ENCODE peak calls at places on chromosomes 12 and 14, in eight cellular contexts. Y, L, Q, R, O, I, X and S are unnamed samples. For H3K36me3 and H3K4me1, the result is how much of the 10 kb centered on the place peaks cover.

GRCh38 chr12:91419809-91420208 is 237.2 kb upstream of the DCN start:
- DNase-seq in Y (no peak), L (no peak), Q (no peak), R (no peak), O (no peak), I (peak), X (no peak), S (no peak)

GRCh38 chr14:75418779-75419768 is 8.7 kb upstream of the JDP2 start:
- DNase-seq in Y (no peak), L (no peak), Q (no peak), R (no peak), O (peak), I (no peak), X (peak), S (peak)

GRCh38 chr12:110355080-110355479 is 48.4 kb downstream of the ANAPC7 start:
- DNase-seq in Y (peak), L (peak), Q (no peak), R (peak), O (peak), I (peak), X (peak), S (peak)

GRCh38 chr12:47400251-47400650 is 305.6 kb downstream of the RPAP3 start:
- DNase-seq in Y (no peak), L (peak), Q (no peak), R (no peak), O (no peak), I (peak), X (no peak), S (no peak)

GRCh38 chr12:6469609-6470374 is 685 bp downstream of the VAMP1 start:
- DNase-seq in Y (no peak), L (no peak), Q (no peak), R (peak), O (peak), I (no peak), X (no peak), S (no peak)

GRCh38 chr14:55245657-55246268 is 25.5 kb upstream of the FBXO34 start:
- DNase-seq in Y (no peak), L (no peak), Q (peak), R (peak), O (peak), I (peak), X (no peak), S (peak)

GRCh38 chr14:23610815-23611289 is 25.3 kb upstream of the DHRS2 start:
- DNase-seq in Y (no peak), L (no peak), Q (no peak), R (no peak), O (no peak), I (no peak), X (no peak), S (peak)

GRCh38 chr12:116629451-116629850 is 70.3 kb downstream of the MAP1LC3B2 start:
- DNase-seq in Y (no peak), L (no peak), Q (no peak), R (no peak), O (no peak), I (no peak), X (no peak), S (no peak)

GRCh38 chr14:32397871-32398640 is 69.0 kb downstream of the AKAP6 start:
- DNase-seq in Y (peak), L (peak), Q (peak), R (no peak), O (no peak), I (peak), X (no peak), S (no peak)

GRCh38 chr12:116287850-116288301 is 10.4 kb upstream of the MED13L start:
- DNase-seq in Y (no peak), L (no peak), Q (no peak), R (no peak), O (no peak), I (no peak), X (no peak), S (no peak)

GRCh38 chr14:34750670-34751069 is 36.3 kb upstream of the CFL2 start:
- DNase-seq in Y (peak), L (peak), Q (peak), R (no peak), O (no peak), I (peak), X (no peak), S (no peak)

GRCh38 chr12:28555729-28556128 is 365.5 kb downstream of the CCDC91 start:
- DNase-seq in Y (no peak), L (no peak), Q (no peak), R (no peak), O (no peak), I (no peak), X (no peak), S (no peak)

GRCh38 chr14:34052658-34053014 is 101.8 kb upstream of the EGLN3 start:
- DNase-seq in Y (peak), L (peak), Q (no peak), R (no peak), O (no peak), I (peak), X (peak), S (no peak)

GRCh38 chr12:18690653-18691052 is 47.2 kb downstream of the PLCZ1 start:
- DNase-seq in Y (peak), L (peak), Q (no peak), R (no peak), O (no peak), I (peak), X (no peak), S (no peak)

GRCh38 chr12:108482717-108483212 is 32.3 kb upstream of the FICD start:
- DNase-seq in Y (peak), L (peak), Q (no peak), R (no peak), O (no peak), I (peak), X (peak), S (no peak)

GRCh38 chr12:119006749-119007148 is 25.4 kb downstream of the SRRM4 start:
- DNase-seq in Y (no peak), L (no peak), Q (no peak), R (no peak), O (peak), I (no peak), X (peak), S (no peak)

GRCh38 chr12:117907108-117907689 is 61.6 kb downstream of the KSR2 start:
- DNase-seq in Y (no peak), L (no peak), Q (no peak), R (no peak), O (no peak), I (no peak), X (no peak), S (peak)

GRCh38 chr12:75587340-75588106 is 76.1 kb upstream of the KRR1 start:
- DNase-seq in Y (no peak), L (peak), Q (no peak), R (no peak), O (no peak), I (peak), X (no peak), S (no peak)

GRCh38 chr14:61477845-61478438 is 156.6 kb downstream of the PRKCH start:
- DNase-seq in Y (no peak), L (no peak), Q (peak), R (no peak), O (no peak), I (peak), X (no peak), S (peak)

GRCh38 chr14:75254381-75254821 is 24.2 kb upstream of the FOS start:
- DNase-seq in Y (no peak), L (no peak), Q (no peak), R (no peak), O (no peak), I (no peak), X (no peak), S (peak)

GRCh38 chr12:43222796-43223195 is 329.2 kb downstream of the ADAMTS20 start:
- DNase-seq in Y (no peak), L (no peak), Q (no peak), R (no peak), O (no peak), I (no peak), X (no peak), S (no peak)

GRCh38 chr14:26930576-26930975 is 332.7 kb upstream of the NOVA1 start:
- DNase-seq in Y (no peak), L (no peak), Q (no peak), R (no peak), O (no peak), I (no peak), X (no peak), S (no peak)

GRCh38 chr14:95331708-95332408 is 12.2 kb upstream of the CLMN start:
- DNase-seq in Y (no peak), L (no peak), Q (no peak), R (no peak), O (no peak), I (no peak), X (peak), S (no peak)

GRCh38 chr14:90606434-90606833 is 209.6 kb downstream of the CALM1 start:
- DNase-seq in Y (no peak), L (no peak), Q (no peak), R (no peak), O (no peak), I (no peak), X (no peak), S (no peak)

GRCh38 chr12:128578045-128578444 is 245.7 kb downstream of the SLC15A4 start:
- DNase-seq in Y (no peak), L (no peak), Q (no peak), R (no peak), O (no peak), I (no peak), X (no peak), S (no peak)

GRCh38 chr12:97283297-97283696 is 179.3 kb upstream of the RMST start:
- DNase-seq in Y (no peak), L (no peak), Q (no peak), R (no peak), O (peak), I (no peak), X (peak), S (no peak)

GRCh38 chr12:66403746-66404145 is 101.5 kb downstream of the HELB start:
- DNase-seq in Y (no peak), L (no peak), Q (no peak), R (peak), O (no peak), I (no peak), X (peak), S (no peak)

GRCh38 chr14:93953739-93954515 is 22.4 kb downstream of the ASB2 start:
- DNase-seq in Y (no peak), L (no peak), Q (no peak), R (no peak), O (no peak), I (no peak), X (peak), S (no peak)

GRCh38 chr12:101697930-101698781 is 716 bp downstream of the CHPT1 start:
- DNase-seq in Y (peak), L (peak), Q (peak), R (peak), O (no peak), I (peak), X (peak), S (peak)

GRCh38 chr12:57096748-57097553 is 8.0 kb downstream of the NAB2 start:
- DNase-seq in Y (no peak), L (no peak), Q (no peak), R (no peak), O (no peak), I (no peak), X (no peak), S (no peak)
- H3K36me3 ChIP-seq in Y (half or more), L (under half), Q (under half), R (under half), O (under half), I (under half), X (under half), S (under half)

DNA sequence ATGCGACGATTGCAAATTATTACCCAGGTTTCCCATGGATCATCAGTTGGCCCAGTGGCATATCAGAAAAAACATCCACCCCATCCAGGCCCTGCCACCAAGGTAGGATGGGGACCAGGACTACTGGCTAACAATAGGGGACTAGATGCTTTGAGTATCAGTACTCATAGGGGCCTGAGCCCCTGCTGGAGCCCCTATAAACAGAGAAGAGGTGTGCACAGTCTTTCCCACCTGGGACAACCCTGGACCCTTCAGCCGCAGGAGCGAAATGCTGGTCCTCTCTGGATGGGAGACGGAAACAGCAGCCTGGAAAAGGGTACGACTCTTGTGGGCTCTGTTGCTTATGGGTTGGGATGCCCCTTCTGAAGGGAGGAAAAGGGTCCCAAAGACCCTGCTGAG is 5.7 kb downstream of the DHH start:
- DNase-seq in Y (no peak), L (no peak), Q (no peak), R (no peak), O (no peak), I (no peak), X (no peak), S (no peak)
- H3K4me1 ChIP-seq in Y (under half), L (under half), Q (under half), R (under half), O (under half), I (under half), X (under half), S (under half)

DNA sequence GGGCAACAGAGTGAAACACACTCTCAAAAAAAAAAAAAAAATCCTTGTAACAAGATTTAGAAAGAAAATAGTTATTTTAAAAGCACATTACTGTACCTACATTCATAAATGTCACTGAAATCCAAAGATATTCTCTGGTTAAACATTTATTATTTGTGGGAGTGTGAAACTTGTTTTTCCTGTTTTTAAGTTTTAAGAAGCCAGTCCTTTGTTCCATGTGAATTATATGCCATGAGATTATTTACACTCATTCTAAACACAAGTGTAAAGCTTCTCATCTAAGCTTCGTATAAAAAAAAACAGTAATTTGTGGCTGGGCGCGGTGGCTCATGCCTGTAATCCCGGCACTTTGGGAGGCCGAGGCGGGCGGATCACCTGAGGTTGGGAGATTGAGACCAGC is 15.0 kb downstream of the VCPKMT start:
- DNase-seq in Y (no peak), L (no peak), Q (no peak), R (no peak), O (no peak), I (no peak), X (no peak), S (peak)
- H3K27ac ChIP-seq in Y (no peak), L (no peak), Q (no peak), R (no peak), O (no peak), I (no peak), X (no peak), S (peak)

GRCh38 chr12:41739066-41739465 is 405.6 kb downstream of the GXYLT1 start:
- DNase-seq in Y (no peak), L (no peak), Q (no peak), R (no peak), O (no peak), I (no peak), X (no peak), S (no peak)
- H3K36me3 ChIP-seq in Y (under half), L (under half), Q (under half), R (under half), O (under half), I (under half), X (under half), S (under half)

GRCh38 chr14:24693353-24693737 is 59.4 kb upstream of the GZMB start:
- DNase-seq in Y (no peak), L (no peak), Q (no peak), R (no peak), O (no peak), I (no peak), X (no peak), S (no peak)
- H3K4me1 ChIP-seq in Y (under half), L (under half), Q (under half), R (under half), O (under half), I (under half), X (under half), S (under half)

DNA sequence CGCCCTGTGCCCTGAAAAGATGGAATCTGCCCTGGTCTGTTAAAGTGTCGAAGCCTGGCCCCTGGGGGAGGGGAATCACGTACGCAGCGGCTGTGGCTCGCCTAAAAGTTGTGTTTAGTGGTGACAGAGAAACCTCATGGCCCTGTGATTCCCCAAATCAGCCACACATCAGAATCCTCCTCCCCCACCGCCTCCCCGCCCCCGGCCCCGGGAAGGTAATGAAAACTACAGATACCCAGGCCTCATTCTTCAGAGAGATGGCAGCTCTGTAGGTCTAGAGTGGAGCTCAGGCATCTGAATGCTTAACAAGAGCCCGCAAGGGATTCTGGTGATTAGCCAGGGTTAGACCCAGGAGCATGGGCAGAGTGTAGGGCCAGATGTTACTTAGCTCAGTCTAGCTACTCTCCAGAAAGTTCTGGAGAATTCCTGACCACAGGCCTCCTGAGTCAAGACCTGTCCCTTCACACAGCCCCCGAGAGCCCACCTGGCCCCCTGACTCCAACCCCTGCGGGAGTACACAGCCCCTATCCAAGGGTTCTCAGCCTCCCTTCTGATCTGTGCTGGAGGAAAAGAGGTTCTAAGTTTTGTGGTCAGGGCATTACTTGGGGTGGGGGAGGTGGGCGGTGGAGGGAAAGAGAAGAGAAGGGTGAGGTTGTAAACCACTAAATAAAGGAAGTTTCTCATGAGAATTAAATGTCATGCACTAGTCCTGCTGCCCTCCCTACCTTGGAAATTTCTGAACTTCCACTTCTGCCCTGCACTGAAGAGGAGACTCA is 114.8 kb downstream of the PLXNC1 start:
- DNase-seq in Y (no peak), L (no peak), Q (no peak), R (no peak), O (no peak), I (no peak), X (peak), S (no peak)
- H3K27ac ChIP-seq in Y (no peak), L (no peak), Q (no peak), R (no peak), O (no peak), I (peak), X (no peak), S (peak)

DNA sequence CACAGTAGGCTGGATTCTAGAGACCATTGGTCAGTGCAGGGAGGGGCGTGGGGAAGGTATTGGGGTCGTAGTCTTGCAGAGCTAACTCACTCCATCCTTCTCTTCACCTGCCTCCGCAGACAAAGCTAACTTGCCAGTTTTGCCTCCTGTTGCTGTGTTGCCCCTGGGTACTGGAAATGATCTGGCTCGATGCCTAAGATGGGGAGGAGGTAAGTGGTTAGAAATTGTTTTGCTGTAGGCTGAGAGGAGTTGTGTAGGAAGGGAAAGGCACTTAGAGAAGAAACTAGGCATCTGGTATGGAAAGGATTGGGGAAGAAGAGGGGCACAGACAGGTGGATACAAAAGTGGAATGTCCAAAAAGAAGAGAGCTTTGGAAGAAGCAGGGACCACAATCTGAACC is 11.1 kb downstream of the DGKA start:
- DNase-seq in Y (no peak), L (no peak), Q (no peak), R (no peak), O (no peak), I (no peak), X (no peak), S (no peak)
- H3K36me3 ChIP-seq in Y (under half), L (under half), Q (under half), R (under half), O (under half), I (under half), X (under half), S (under half)

GRCh38 chr12:31966558-31967205 is 7.5 kb downstream of the RESF1 start:
- DNase-seq in Y (no peak), L (no peak), Q (peak), R (no peak), O (peak), I (no peak), X (peak), S (no peak)

GRCh38 chr12:31970199-31970598 is 11.0 kb downstream of the RESF1 start:
- DNase-seq in Y (no peak), L (no peak), Q (no peak), R (no peak), O (no peak), I (no peak), X (no peak), S (no peak)

GRCh38 chr12:31964280-31964679 is 5.1 kb downstream of the RESF1 start:
- DNase-seq in Y (no peak), L (no peak), Q (no peak), R (no peak), O (no peak), I (no peak), X (peak), S (no peak)

GRCh38 chr12:31965090-31965489 is 5.9 kb downstream of the RESF1 start:
- DNase-seq in Y (no peak), L (no peak), Q (no peak), R (no peak), O (no peak), I (no peak), X (peak), S (no peak)

GRCh38 chr12:31967569-31967968 is 8.4 kb downstream of the RESF1 start:
- DNase-seq in Y (no peak), L (no peak), Q (no peak), R (no peak), O (no peak), I (no peak), X (peak), S (peak)
- H3K4me1 ChIP-seq in Y (under half), L (under half), Q (under half), R (under half), O (under half), I (under half), X (under half), S (under half)